ENCODE peak calls at places on chromosomes 11 and 22, in five cellular contexts. O is psoas muscle; Z is left cardiac atrium; M is stimulated activated CD4-positive, alpha-beta T cell treated with anti-CD3 and anti-CD28 coated beads, Interleukin-4, amount 100 ng/mL, for 48 hours; P is HT-29. E is an unnamed sample.

GRCh38 chr22:23401111-23401909 is 178.8 kb downstream of the IGLL1 start:
- DNase-seq in O (no peak), Z (no peak), M (no peak), P (no peak), E (no peak)

GRCh38 chr11:121575250-121575962 is 122.6 kb upstream of the SORL1-AS1 start:
- DNase-seq in O (peak), Z (peak), M (no peak), P (no peak), E (no peak)

GRCh38 chr11:69718147-69718546 is 14.3 kb upstream of the FGF19 start:
- DNase-seq in O (no peak), Z (no peak), M (peak), P (peak), E (peak)

GRCh38 chr11:101202614-101203013 is 73.0 kb upstream of the PGR start:
- DNase-seq in O (no peak), Z (no peak), M (no peak), P (no peak), E (no peak)

GRCh38 chr11:66857234-66857926 is 516 bp downstream of the LRFN4 start:
- DNase-seq in O (no peak), Z (no peak), M (no peak), P (peak), E (peak)

GRCh38 chr11:2348986-2349385 is 28.1 kb upstream of the CD81 start:
- DNase-seq in O (no peak), Z (no peak), M (no peak), P (no peak), E (no peak)

GRCh38 chr11:43644626-43645299 is 35.8 kb upstream of the HSD17B12 start:
- DNase-seq in O (no peak), Z (no peak), M (no peak), P (peak), E (peak)

GRCh38 chr11:46342237-46342636 is 5.0 kb upstream of the DGKZ start:
- DNase-seq in O (no peak), Z (peak), M (no peak), P (no peak), E (no peak)

GRCh38 chr22:47850644-47851151 is 1088.2 kb downstream of the TBC1D22A start:
- DNase-seq in O (no peak), Z (no peak), M (no peak), P (no peak), E (peak)

GRCh38 chr11:35523351-35523768 is 2.1 kb downstream of the PAMR1 start:
- DNase-seq in O (no peak), Z (no peak), M (no peak), P (no peak), E (no peak)

GRCh38 chr11:63832336-63832735 is 6.6 kb upstream of the MARK2 start:
- DNase-seq in O (no peak), Z (no peak), M (no peak), P (no peak), E (no peak)

GRCh38 chr11:75275581-75275980 is 35.0 kb downstream of the TPBGL start:
- DNase-seq in O (no peak), Z (peak), M (peak), P (no peak), E (peak)

GRCh38 chr11:134003792-134004405 is 47.1 kb upstream of the IGSF9B start:
- DNase-seq in O (no peak), Z (no peak), M (no peak), P (no peak), E (no peak)

E was measured in DMS53.